ENCODE peak calls at places on chromosome X, in eight cellular contexts. P is NCI-H1092 treated with DMSO at 0.1 percent for 48 hours; S is progenitor cell of endocrine pancreas; N is activated CD4-positive, alpha-beta memory T cell treated with anti-CD3 and anti-CD28 coated beads, Interleukin-2, amount 10 ng/mL, durations not matched to agents 7 days and 5 days; T is EH; C is WERI-Rb-1; A is activated CD4-positive, alpha-beta T cell treated with anti-CD3 and anti-CD28 coated beads, Interleukin-2, amount 50 U/mL, for 4 hours; Q is left kidney. Z is an unnamed sample.
A peak's percentile ranks its signal among the peaks of the same experiment; 100 is the strongest.

GRCh38 chrX:110038900-110039299 is 36.0 kb downstream of the TMEM164 start:
- DNase-seq in P (no peak), S (no peak), N (no peak), T (no peak), C (no peak), A (no peak), Q (no peak), Z (no peak)

GRCh38 chrX:151396042-151396826 is 772 bp upstream of the VMA21 start:
- DNase-seq in P (peak; percentile 86), S (no peak), N (peak; percentile 47), T (peak; percentile 58), C (peak; percentile 64), A (peak; percentile 24), Q (peak; percentile 81), Z (peak; percentile 47)

GRCh38 chrX:1466971-1467561 is 14.4 kb upstream of the ASMTL start:
- DNase-seq in P (no peak), S (peak; percentile 3), N (peak; percentile 66), T (no peak), C (no peak), A (no peak), Q (no peak), Z (no peak)

GRCh38 chrX:81280148-81280547 is 78.2 kb downstream of the SH3BGRL start:
- DNase-seq in P (no peak), S (no peak), N (no peak), T (peak; percentile 0), C (peak; percentile 19), A (no peak), Q (no peak), Z (no peak)

GRCh38 chrX:7164174-7164573 is 16.2 kb upstream of the PUDP start:
- DNase-seq in P (peak; percentile 2), S (no peak), N (no peak), T (no peak), C (no peak), A (no peak), Q (no peak), Z (no peak)

GRCh38 chrX:81708506-81708905 is 506.6 kb downstream of the SH3BGRL start:
- DNase-seq in P (no peak), S (no peak), N (no peak), T (no peak), C (no peak), A (no peak), Q (no peak), Z (peak; percentile 7)

GRCh38 chrX:123830309-123830708 is 29.5 kb upstream of the XIAP start:
- DNase-seq in P (no peak), S (no peak), N (no peak), T (no peak), C (no peak), A (no peak), Q (peak; percentile 84), Z (peak; percentile 40)

GRCh38 chrX:9656277-9656676 is 109.4 kb downstream of the GPR143 start:
- DNase-seq in P (no peak), S (no peak), N (no peak), T (no peak), C (no peak), A (no peak), Q (peak; percentile 46), Z (peak; percentile 46)

GRCh38 chrX:20029728-20030127 is 38.9 kb upstream of the BCLAF3 start:
- DNase-seq in P (no peak), S (no peak), N (no peak), T (no peak), C (no peak), A (no peak), Q (peak; percentile 12), Z (no peak)

GRCh38 chrX:69285401-69285871 is 120.2 kb upstream of the PJA1 start:
- DNase-seq in P (no peak), S (no peak), N (no peak), T (no peak), C (no peak), A (no peak), Q (no peak), Z (no peak)

GRCh38 chrX:13128104-13128503 is 83.7 kb upstream of the FAM9C start:
- DNase-seq in P (no peak), S (no peak), N (no peak), T (peak; percentile 46), C (no peak), A (no peak), Q (no peak), Z (peak; percentile 57)

GRCh38 chrX:67555578-67556203 is 11.9 kb downstream of the AR start:
- DNase-seq in P (no peak), S (no peak), N (no peak), T (peak; percentile 51), C (peak; percentile 48), A (no peak), Q (peak; percentile 3), Z (peak; percentile 49)

GRCh38 chrX:44572340-44572938 is 29.8 kb upstream of the FUNDC1 start:
- DNase-seq in P (no peak), S (no peak), N (no peak), T (no peak), C (no peak), A (no peak), Q (no peak), Z (no peak)

GRCh38 chrX:48711929-48712505 is 15.5 kb downstream of the SUV39H1 start:
- DNase-seq in P (no peak), S (no peak), N (no peak), T (no peak), C (no peak), A (no peak), Q (no peak), Z (no peak)

GRCh38 chrX:120672389-120672788 is 42.5 kb upstream of the C1GALT1C1 start:
- DNase-seq in P (no peak), S (no peak), N (no peak), T (peak; percentile 90), C (no peak), A (no peak), Q (no peak), Z (peak; percentile 97)

GRCh38 chrX:12872741-12873140 is 5.9 kb downstream of the TLR7 start:
- DNase-seq in P (no peak), S (no peak), N (no peak), T (no peak), C (no peak), A (no peak), Q (no peak), Z (no peak)

GRCh38 chrX:78658851-78659744 is at the start of gene RTL3:
- DNase-seq in P (no peak), S (no peak), N (no peak), T (peak; percentile 91), C (no peak), A (no peak), Q (no peak), Z (peak; percentile 85)

GRCh38 chrX:123454712-123455431 is 270.8 kb downstream of the GRIA3 start:
- DNase-seq in P (no peak), S (no peak), N (no peak), T (peak; percentile 14), C (no peak), A (no peak), Q (no peak), Z (no peak)

GRCh38 chrX:77628294-77629025 is 157.6 kb downstream of the ATRX start:
- DNase-seq in P (no peak), S (no peak), N (no peak), T (peak; percentile 6), C (no peak), A (no peak), Q (no peak), Z (no peak)

GRCh38 chrX:46704767-46705386 is 54.0 kb downstream of the SLC9A7 start:
- DNase-seq in P (no peak), S (no peak), N (peak; percentile 44), T (no peak), C (no peak), A (no peak), Q (no peak), Z (peak; percentile 68)

GRCh38 chrX:47563801-47564315 is 2.9 kb downstream of the ARAF start:
- DNase-seq in P (no peak), S (no peak), N (peak; percentile 36), T (peak; percentile 65), C (no peak), A (no peak), Q (no peak), Z (peak; percentile 89)

GRCh38 chrX:25536307-25536970 is 520.7 kb upstream of the ARX start:
- DNase-seq in P (peak; percentile 72), S (no peak), N (no peak), T (no peak), C (no peak), A (no peak), Q (no peak), Z (no peak)

GRCh38 chrX:7163146-7163677 is 15.3 kb upstream of the PUDP start:
- DNase-seq in P (no peak), S (no peak), N (no peak), T (no peak), C (no peak), A (no peak), Q (peak; percentile 9), Z (no peak)

GRCh38 chrX:120474085-120474484 is 5.0 kb upstream of the LAMP2 start:
- DNase-seq in P (no peak), S (no peak), N (no peak), T (no peak), C (no peak), A (no peak), Q (no peak), Z (no peak)

GRCh38 chrX:129359269-129359668 is 164.0 kb downstream of the SMARCA1 start:
- DNase-seq in P (no peak), S (no peak), N (no peak), T (peak; percentile 23), C (peak; percentile 23), A (no peak), Q (no peak), Z (peak; percentile 51)

GRCh38 chrX:43557792-43558191 is 98.3 kb upstream of the MAOA start:
- DNase-seq in P (peak; percentile 40), S (peak; percentile 37), N (peak; percentile 56), T (peak; percentile 29), C (peak; percentile 65), A (peak; percentile 48), Q (peak; percentile 77), Z (peak; percentile 71)

GRCh38 chrX:40371376-40371775 is 209.4 kb upstream of the ATP6AP2 start:
- DNase-seq in P (no peak), S (no peak), N (no peak), T (no peak), C (no peak), A (no peak), Q (no peak), Z (no peak)

GRCh38 chrX:140431521-140431920 is 73.3 kb downstream of the SOX3 start:
- DNase-seq in P (no peak), S (no peak), N (no peak), T (no peak), C (no peak), A (no peak), Q (no peak), Z (peak; percentile 14)

GRCh38 chrX:136192839-136193414 is 45.6 kb downstream of the FHL1 start:
- DNase-seq in P (no peak), S (no peak), N (no peak), T (peak; percentile 82), C (no peak), A (no peak), Q (no peak), Z (peak; percentile 80)

GRCh38 chrX:46840946-46841740 is 4.3 kb downstream of the RP2 start:
- DNase-seq in P (no peak), S (no peak), N (no peak), T (peak; percentile 52), C (no peak), A (no peak), Q (no peak), Z (no peak)

GRCh38 chrX:3549442-3549875 is 164.0 kb downstream of the PRKX start:
- DNase-seq in P (peak; percentile 25), S (no peak), N (no peak), T (peak; percentile 64), C (no peak), A (no peak), Q (no peak), Z (peak; percentile 20)

Z was measured in iris pigment epithelial cell.